ENCODE peak calls at places on chromosomes 12 and 14, in four cellular contexts. One of them, this sample, is unnamed.

GRCh38 chr12:71782007-71782406 is 27.3 kb downstream of the RAB21 start:
- DNase-seq in tibial nerve: no peak
- DNase-seq in breast epithelium: no peak
- DNase-seq in ovary: no peak
- DNase-seq in this sample: no peak

GRCh38 chr12:54239568-54239967 is 40.4 kb downstream of the CBX5 start:
- DNase-seq in tibial nerve: no peak
- DNase-seq in breast epithelium: no peak
- DNase-seq in ovary: no peak
- DNase-seq in this sample: no peak

GRCh38 chr14:36134026-36134425 is 42.5 kb downstream of the PTCSC3 start:
- DNase-seq in tibial nerve: no peak
- DNase-seq in breast epithelium: no peak
- DNase-seq in ovary: no peak
- DNase-seq in this sample: no peak

GRCh38 chr12:104790296-104791125 is 167.6 kb downstream of the SLC41A2 start:
- DNase-seq in tibial nerve: no peak
- DNase-seq in breast epithelium: no peak
- DNase-seq in ovary: peak; percentile 49
- DNase-seq in this sample: no peak

GRCh38 chr12:50087995-50088394 is 2.9 kb downstream of the SMARCD1 start:
- DNase-seq in tibial nerve: no peak
- DNase-seq in breast epithelium: no peak
- DNase-seq in ovary: no peak
- DNase-seq in this sample: no peak

GRCh38 chr14:39426605-39427004 is 5.6 kb downstream of the FBXO33 start:
- DNase-seq in tibial nerve: no peak
- DNase-seq in breast epithelium: no peak
- DNase-seq in ovary: no peak
- DNase-seq in this sample: no peak

GRCh38 chr14:39293629-39294028 is 59.9 kb downstream of the MIA2 start:
- DNase-seq in tibial nerve: no peak
- DNase-seq in breast epithelium: no peak
- DNase-seq in ovary: no peak
- DNase-seq in this sample: no peak

GRCh38 chr12:4271433-4272013 is 2.0 kb upstream of the CCND2 start:
- DNase-seq in tibial nerve: no peak
- DNase-seq in breast epithelium: no peak
- DNase-seq in ovary: no peak
- DNase-seq in this sample: no peak

GRCh38 chr12:128852885-128853284 is 393 bp upstream of the GLT1D1 start:
- DNase-seq in tibial nerve: no peak
- DNase-seq in breast epithelium: no peak
- DNase-seq in ovary: no peak
- DNase-seq in this sample: no peak

GRCh38 chr12:131368073-131369071 is 342.5 kb upstream of the SFSWAP start:
- DNase-seq in tibial nerve: no peak
- DNase-seq in breast epithelium: no peak
- DNase-seq in ovary: no peak
- DNase-seq in this sample: no peak

DNA sequence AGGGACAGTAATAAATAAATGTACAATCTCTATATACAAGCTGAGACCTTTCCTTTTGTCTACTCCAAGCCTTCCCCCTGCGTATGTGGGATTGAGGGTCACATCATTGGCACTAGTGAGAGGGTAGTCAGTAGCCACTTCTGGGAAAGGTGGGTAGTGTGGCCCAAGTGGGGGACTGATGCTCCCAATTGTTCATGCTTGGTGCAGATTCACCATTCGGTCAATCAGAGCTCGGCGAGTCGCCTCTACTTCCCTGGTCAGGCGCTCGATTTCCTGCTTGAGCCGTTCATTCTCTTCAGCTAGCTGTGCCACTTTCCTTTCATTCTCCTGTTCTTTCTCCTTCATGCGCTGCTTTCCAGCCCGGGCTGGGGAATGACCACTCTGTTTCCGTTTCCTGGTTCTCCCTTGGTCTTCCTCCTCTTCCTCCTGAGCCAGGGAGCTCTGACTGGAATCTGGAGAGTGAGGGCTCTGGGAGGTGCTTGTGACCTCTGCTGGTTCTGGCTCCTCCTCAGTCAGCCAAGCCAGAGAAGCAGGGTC is 3.6 kb downstream of the DDIT3 start:
- DNase-seq in tibial nerve: no peak
- DNase-seq in breast epithelium: no peak
- DNase-seq in ovary: no peak
- DNase-seq in this sample: no peak
- H3K27ac ChIP-seq in tibial nerve: no peak overlapping the region
- H3K27ac ChIP-seq in breast epithelium: peak overlapping the region; percentile 8
- H3K27ac ChIP-seq in ovary: no peak overlapping the region
- H3K27ac ChIP-seq in this sample: peak overlapping the region; percentile 99

DNA sequence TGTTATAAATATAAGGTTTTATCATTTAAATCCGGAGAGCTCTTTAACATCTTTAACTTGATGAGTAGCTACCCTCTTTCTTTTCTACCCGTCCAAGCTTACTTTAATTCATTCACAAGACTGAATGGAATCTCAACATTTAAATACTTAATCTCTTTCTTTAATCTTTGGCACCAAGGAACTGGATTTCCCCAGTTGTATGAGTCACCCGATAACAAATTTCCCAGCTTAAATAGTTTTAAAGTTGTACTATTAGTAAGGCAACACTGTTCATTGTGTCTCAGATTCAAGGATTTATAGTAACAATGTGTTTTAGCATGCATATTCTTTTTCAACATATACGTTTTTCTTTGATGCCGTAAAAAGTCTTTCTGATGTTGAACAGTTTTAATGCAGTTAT is 15.9 kb upstream of the LRP6 start:
- DNase-seq in tibial nerve: no peak
- DNase-seq in breast epithelium: no peak
- DNase-seq in ovary: no peak
- DNase-seq in this sample: no peak
- TF ChIP-seq CTCF in tibial nerve: no peak
- TF ChIP-seq CTCF in breast epithelium: no peak
- TF ChIP-seq CTCF in ovary: no peak
- TF ChIP-seq CTCF in this sample: no peak

GRCh38 chr12:102119674-102120563 is at the start of the genes NUP37 and PARPBP:
- DNase-seq in tibial nerve: peak; percentile 74
- DNase-seq in breast epithelium: peak; percentile 85
- DNase-seq in ovary: peak; percentile 86
- DNase-seq in this sample: no peak
- TF ChIP-seq POLR2A in tibial nerve: peak; percentile 56
- TF ChIP-seq POLR2A in breast epithelium: peak; percentile 38
- TF ChIP-seq POLR2A in ovary: peak; percentile 49
- TF ChIP-seq POLR2A in this sample: no peak

DNA sequence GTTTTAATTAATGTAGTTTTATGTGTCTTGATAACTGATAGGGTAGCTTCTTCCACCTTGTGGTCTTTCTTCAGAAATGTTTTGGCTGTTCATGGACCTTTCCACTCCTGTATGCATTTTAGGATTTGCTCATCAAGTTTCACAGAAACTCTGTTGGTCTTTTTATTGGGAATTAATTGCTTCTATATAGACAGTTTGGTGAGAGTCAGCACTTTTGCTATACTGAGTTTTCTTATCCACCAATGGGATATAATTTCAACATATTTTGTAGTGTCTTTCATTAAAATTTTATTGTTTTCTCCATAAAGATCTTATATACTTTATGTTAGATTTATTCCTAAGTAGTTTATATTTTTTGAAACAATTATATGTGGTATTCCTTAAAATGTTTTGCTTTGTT is 7.8 kb downstream of the GOLGA5 start:
- DNase-seq in tibial nerve: no peak
- DNase-seq in breast epithelium: no peak
- DNase-seq in ovary: no peak
- DNase-seq in this sample: no peak
- H3K27ac ChIP-seq in tibial nerve: no peak overlapping the region
- H3K27ac ChIP-seq in breast epithelium: no peak overlapping the region
- H3K27ac ChIP-seq in ovary: no peak overlapping the region
- H3K27ac ChIP-seq in this sample: no peak overlapping the region

GRCh38 chr12:84492381-84492883 is 420.2 kb downstream of the SLC6A15 start:
- DNase-seq in tibial nerve: no peak
- DNase-seq in breast epithelium: no peak
- DNase-seq in ovary: no peak
- DNase-seq in this sample: no peak

GRCh38 chr12:84502180-84502857 is 410.3 kb downstream of the SLC6A15 start:
- DNase-seq in tibial nerve: no peak
- DNase-seq in breast epithelium: no peak
- DNase-seq in ovary: no peak
- DNase-seq in this sample: no peak

GRCh38 chr12:84502907-84503787 is 409.5 kb downstream of the SLC6A15 start:
- DNase-seq in tibial nerve: no peak
- DNase-seq in breast epithelium: no peak
- DNase-seq in ovary: no peak
- DNase-seq in this sample: no peak

DNA sequence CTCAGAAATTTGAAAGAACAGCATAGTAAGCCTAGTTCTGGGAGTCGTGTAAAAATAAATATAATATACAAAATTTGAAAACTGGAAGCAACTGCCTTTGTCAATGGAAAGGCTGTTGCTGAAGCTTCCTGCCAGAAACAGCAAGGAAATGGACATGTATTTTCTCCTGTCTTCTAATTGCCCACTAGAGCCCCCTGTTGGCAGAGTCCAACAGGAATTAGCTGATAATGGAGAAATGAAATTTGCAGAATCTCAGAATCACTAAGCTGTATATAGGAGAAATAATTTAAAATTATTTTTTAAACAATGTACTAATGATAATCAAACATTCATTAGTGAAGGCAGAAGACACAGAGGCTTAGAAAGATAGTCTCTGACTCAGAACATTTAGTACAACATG is 414.8 kb downstream of the SLC6A15 start:
- DNase-seq in tibial nerve: no peak
- DNase-seq in breast epithelium: no peak
- DNase-seq in ovary: no peak
- DNase-seq in this sample: no peak
- TF ChIP-seq CTCF in tibial nerve: no peak
- TF ChIP-seq CTCF in breast epithelium: no peak
- TF ChIP-seq CTCF in ovary: no peak
- TF ChIP-seq CTCF in this sample: no peak